ENCODE peak calls at places on chromosomes 4 and X, in six cellular contexts. S is BE2C, K is B cell, R is left ventricle myocardium inferior, V is GM12864, Q is pancreas. P is an unnamed sample.

GRCh38 chr4:153233761-153234371 is 29.6 kb downstream of the TRIM2 start:
- DNase-seq in S (no peak), K (no peak), R (no peak), V (no peak), Q (no peak), P (no peak)

GRCh38 chrX:134171661-134172587 is 65.1 kb upstream of the CCDC160 start:
- DNase-seq in S (no peak), K (peak; percentile 40), R (peak; percentile 24), V (no peak), Q (peak; percentile 57), P (peak; percentile 60)

GRCh38 chr4:82748781-82749504 is 49.7 kb downstream of the SCD5 start:
- DNase-seq in S (no peak), K (no peak), R (no peak), V (no peak), Q (no peak), P (no peak)

GRCh38 chr4:5395781-5396180 is 312.6 kb downstream of the EVC2 start:
- DNase-seq in S (no peak), K (no peak), R (no peak), V (no peak), Q (no peak), P (no peak)

GRCh38 chrX:69121321-69122000 is 43.8 kb downstream of the PJA1 start:
- DNase-seq in S (no peak), K (no peak), R (no peak), V (no peak), Q (no peak), P (no peak)

GRCh38 chr4:79917246-79917645 is 155.8 kb downstream of the ANTXR2 start:
- DNase-seq in S (peak; percentile 57), K (peak; percentile 47), R (no peak), V (peak; percentile 26), Q (no peak), P (peak; percentile 45)

GRCh38 chr4:138190452-138190858 is 51.7 kb downstream of the SLC7A11 start:
- DNase-seq in S (no peak), K (peak; percentile 69), R (no peak), V (peak; percentile 76), Q (no peak), P (no peak)

GRCh38 chrX:106263817-106264216 is 95.7 kb downstream of the PWWP3B start:
- DNase-seq in S (no peak), K (no peak), R (no peak), V (no peak), Q (no peak), P (no peak)

GRCh38 chr4:6228158-6229067 is 28.1 kb upstream of the JAKMIP1 start:
- DNase-seq in S (no peak), K (no peak), R (no peak), V (no peak), Q (no peak), P (no peak)

GRCh38 chr4:173747537-173748257 is 217.7 kb upstream of the HAND2 start:
- DNase-seq in S (no peak), K (no peak), R (no peak), V (no peak), Q (no peak), P (no peak)

GRCh38 chr4:156558365-156559025 is 413.1 kb downstream of the PDGFC start:
- DNase-seq in S (no peak), K (no peak), R (no peak), V (no peak), Q (no peak), P (no peak)

GRCh38 chr4:42612898-42613297 is 44.0 kb downstream of the ATP8A1 start:
- DNase-seq in S (no peak), K (no peak), R (no peak), V (no peak), Q (no peak), P (no peak)

GRCh38 chr4:100417565-100417964 is 100.3 kb downstream of the EMCN start:
- DNase-seq in S (peak; percentile 13), K (no peak), R (no peak), V (no peak), Q (no peak), P (no peak)

DNA sequence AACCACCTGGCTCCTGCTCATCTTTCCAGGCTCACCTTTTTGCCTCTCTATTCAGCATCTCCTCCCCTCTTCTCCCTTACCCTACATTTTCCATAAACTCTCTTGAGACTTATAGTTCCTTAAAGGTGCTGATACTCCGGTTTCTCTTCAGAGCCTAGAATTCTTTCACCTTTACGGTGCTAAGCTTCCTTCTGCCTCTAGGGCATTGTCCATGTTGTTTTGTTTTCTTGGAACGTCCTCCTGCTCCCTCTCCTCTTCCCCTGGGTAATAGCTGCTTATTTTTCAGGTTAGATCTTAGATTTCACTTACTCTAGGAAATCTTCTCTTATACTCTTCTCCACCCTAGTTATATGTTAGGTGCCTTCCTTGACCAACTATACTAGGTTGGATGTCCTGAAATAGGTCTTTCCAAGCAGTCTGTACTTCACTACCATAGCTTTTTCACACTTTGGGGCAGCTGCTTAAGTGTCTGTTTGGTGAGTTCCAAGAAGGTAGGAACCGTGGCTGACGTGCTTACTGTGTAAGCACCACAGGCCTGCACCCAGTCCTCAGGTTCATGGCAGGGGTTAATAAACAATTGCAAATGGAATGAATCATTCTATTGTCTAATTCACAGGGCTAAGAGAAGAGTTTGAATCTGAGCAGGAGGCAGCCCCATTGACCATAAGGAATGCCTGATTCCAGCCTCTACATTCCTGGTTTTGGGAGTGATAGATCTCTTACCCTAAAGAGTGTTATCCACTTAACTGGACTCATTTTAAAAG is 227.5 kb downstream of the MGST2 start:
- DNase-seq in S (no peak), K (no peak), R (no peak), V (no peak), Q (no peak), P (no peak)
- TF ChIP-seq CTCF in S (no peak), K (no peak), R (no peak), V (no peak), Q (no peak), P (no peak)

GRCh38 chr4:122602277-122603142 is 18.4 kb downstream of the IL21 start:
- DNase-seq in S (no peak), K (no peak), R (no peak), V (peak; percentile 21), Q (no peak), P (no peak)
- TF ChIP-seq CTCF in S (peak; percentile 32), K (no peak), R (peak; percentile 59), V (peak; percentile 29), Q (no peak), P (no peak)

GRCh38 chr4:65865489-65865888 is 195.2 kb upstream of the EPHA5 start:
- DNase-seq in S (peak; percentile 12), K (no peak), R (no peak), V (no peak), Q (no peak), P (no peak)
- TF ChIP-seq CTCF in S (peak; percentile 52), K (no peak), R (peak; percentile 11), V (peak; percentile 27), Q (no peak), P (peak; percentile 54)

GRCh38 chr4:140611854-140612253 is 43.1 kb upstream of the UCP1 start:
- DNase-seq in S (no peak), K (no peak), R (no peak), V (no peak), Q (no peak), P (no peak)
- TF ChIP-seq CTCF in S (no peak), K (no peak), R (no peak), V (no peak), Q (no peak), P (no peak)

GRCh38 chr4:163191999-163192398 is 25.3 kb upstream of the NAF1 start:
- DNase-seq in S (no peak), K (no peak), R (no peak), V (no peak), Q (no peak), P (no peak)
- TF ChIP-seq CTCF in S (peak; percentile 41), K (no peak), R (no peak), V (peak; percentile 3), Q (no peak), P (no peak)

GRCh38 chrX:76248901-76249300 is 76.0 kb downstream of the PBDC1 start:
- DNase-seq in S (no peak), K (no peak), R (no peak), V (no peak), Q (no peak), P (no peak)

DNA sequence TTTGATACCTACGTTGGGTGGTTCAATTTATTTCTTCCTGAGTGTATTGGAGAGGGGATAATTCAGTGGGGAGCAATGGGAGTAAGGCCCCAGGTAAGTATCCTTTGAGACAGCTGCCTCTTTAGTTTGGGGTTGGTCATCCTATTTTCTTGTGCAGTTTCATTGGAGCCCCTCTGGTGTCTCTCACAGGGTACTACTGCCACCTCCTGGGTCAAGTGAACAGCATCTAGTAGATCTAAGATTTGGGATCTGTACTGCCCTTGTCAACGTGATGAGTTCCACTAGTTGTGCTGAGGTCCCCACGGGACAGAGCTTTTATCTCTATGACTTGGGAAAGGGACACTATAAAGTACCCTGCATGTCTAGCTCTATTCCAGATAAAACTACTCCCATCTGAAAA is 80.6 kb downstream of the PBDC1 start:
- DNase-seq in S (peak; percentile 20), K (peak; percentile 60), R (no peak), V (peak; percentile 16), Q (no peak), P (peak; percentile 25)
- TF ChIP-seq CTCF in S (peak; percentile 51), K (peak; percentile 55), R (peak; percentile 57), V (peak; percentile 54), Q (no peak), P (no peak)

GRCh38 chr4:29726938-29727337 is 993.2 kb upstream of the PCDH7 start:
- DNase-seq in S (no peak), K (no peak), R (no peak), V (no peak), Q (no peak), P (no peak)
- TF ChIP-seq CTCF in S (no peak), K (no peak), R (no peak), V (no peak), Q (no peak), P (no peak)

GRCh38 chrX:87299563-87300160 is 217.9 kb upstream of the KLHL4 start:
- DNase-seq in S (no peak), K (peak; percentile 4), R (no peak), V (no peak), Q (no peak), P (no peak)
- TF ChIP-seq CTCF in S (no peak), K (peak; percentile 47), R (peak; percentile 53), V (peak; percentile 13), Q (peak; percentile 25), P (peak; percentile 78)